ENCODE peak calls at places on chromosomes 11 and 22, in four cellular contexts. One of them, this sample, is unnamed.

GRCh38 chr11:117145393-117145761 is 1.3 kb downstream of the PAFAH1B2 start:
- DNase-seq in HepG2: peak
- DNase-seq in GM12878: no peak
- DNase-seq in K562: peak
- DNase-seq in this sample: no peak

GRCh38 chr11:130000552-130001176 is 2.0 kb downstream of the PRDM10 start:
- DNase-seq in HepG2: peak
- DNase-seq in GM12878: no peak
- DNase-seq in K562: no peak
- DNase-seq in this sample: no peak

GRCh38 chr11:64869571-64870175 is 8.7 kb downstream of the EHD1 start:
- DNase-seq in HepG2: peak
- DNase-seq in GM12878: no peak
- DNase-seq in K562: peak
- DNase-seq in this sample: no peak

GRCh38 chr22:37563153-37564081 is 3.1 kb downstream of the CDC42EP1 start:
- DNase-seq in HepG2: peak
- DNase-seq in GM12878: no peak
- DNase-seq in K562: peak
- DNase-seq in this sample: no peak

GRCh38 chr11:113521737-113522517 is 46.7 kb upstream of the DRD2 start:
- DNase-seq in HepG2: no peak
- DNase-seq in GM12878: no peak
- DNase-seq in K562: no peak
- DNase-seq in this sample: no peak

GRCh38 chr11:123103326-123103980 is 41.5 kb upstream of the HSPA8 start:
- DNase-seq in HepG2: peak
- DNase-seq in GM12878: no peak
- DNase-seq in K562: peak
- DNase-seq in this sample: peak

GRCh38 chr22:30902496-30903357 is 65.8 kb downstream of the MORC2 start:
- DNase-seq in HepG2: no peak
- DNase-seq in GM12878: peak
- DNase-seq in K562: peak
- DNase-seq in this sample: no peak

GRCh38 chr11:90204832-90205646 is 17.8 kb downstream of the CHORDC1 start:
- DNase-seq in HepG2: peak
- DNase-seq in GM12878: no peak
- DNase-seq in K562: peak
- DNase-seq in this sample: no peak

GRCh38 chr11:783581-784015 is 6.3 kb downstream of the CEND1 start:
- DNase-seq in HepG2: no peak
- DNase-seq in GM12878: no peak
- DNase-seq in K562: no peak
- DNase-seq in this sample: peak

GRCh38 chr22:25554321-25555088 is 10.0 kb upstream of the GRK3 start:
- DNase-seq in HepG2: no peak
- DNase-seq in GM12878: no peak
- DNase-seq in K562: no peak
- DNase-seq in this sample: no peak

GRCh38 chr11:4027746-4028145 is 66.9 kb upstream of the RRM1 start:
- DNase-seq in HepG2: no peak
- DNase-seq in GM12878: no peak
- DNase-seq in K562: no peak
- DNase-seq in this sample: no peak

GRCh38 chr22:23129149-23129548 is 12.6 kb downstream of the RSPH14 start:
- DNase-seq in HepG2: no peak
- DNase-seq in GM12878: no peak
- DNase-seq in K562: peak
- DNase-seq in this sample: no peak

GRCh38 chr22:40728731-40729189 is 49.5 kb downstream of the MCHR1 start:
- DNase-seq in HepG2: no peak
- DNase-seq in GM12878: no peak
- DNase-seq in K562: no peak
- DNase-seq in this sample: no peak

GRCh38 chr11:55357560-55358184 is 10.1 kb upstream of the OR4A15 start:
- DNase-seq in HepG2: no peak
- DNase-seq in GM12878: no peak
- DNase-seq in K562: no peak
- DNase-seq in this sample: no peak

GRCh38 chr11:34419158-34419557 is 19.6 kb upstream of the CAT start:
- DNase-seq in HepG2: no peak
- DNase-seq in GM12878: no peak
- DNase-seq in K562: no peak
- DNase-seq in this sample: no peak

GRCh38 chr11:77710358-77710757 is 72.8 kb upstream of the CLNS1A start:
- DNase-seq in HepG2: peak
- DNase-seq in GM12878: no peak
- DNase-seq in K562: no peak
- DNase-seq in this sample: no peak

GRCh38 chr11:77457340-77457739 is 16.6 kb downstream of the PAK1 start:
- DNase-seq in HepG2: no peak
- DNase-seq in GM12878: no peak
- DNase-seq in K562: no peak
- DNase-seq in this sample: no peak

GRCh38 chr11:115905331-115905730 is 401.1 kb upstream of the CADM1 start:
- DNase-seq in HepG2: no peak
- DNase-seq in GM12878: no peak
- DNase-seq in K562: no peak
- DNase-seq in this sample: no peak

GRCh38 chr11:126415669-126416420 is 60.4 kb downstream of the ST3GAL4 start:
- DNase-seq in HepG2: no peak
- DNase-seq in GM12878: no peak
- DNase-seq in K562: no peak
- DNase-seq in this sample: no peak

GRCh38 chr11:89184021-89184420 is 6.3 kb downstream of the TYR start:
- DNase-seq in HepG2: no peak
- DNase-seq in GM12878: no peak
- DNase-seq in K562: no peak
- DNase-seq in this sample: no peak

GRCh38 chr11:117814766-117815261 is 9.7 kb downstream of the FXYD2 start:
- DNase-seq in HepG2: peak
- DNase-seq in GM12878: peak
- DNase-seq in K562: no peak
- DNase-seq in this sample: no peak

GRCh38 chr11:116335891-116336290 is 436.9 kb downstream of the BUD13 start:
- DNase-seq in HepG2: no peak
- DNase-seq in GM12878: no peak
- DNase-seq in K562: no peak
- DNase-seq in this sample: no peak

GRCh38 chr11:37926772-37927171 is 1328.7 kb upstream of the RAG2 start:
- DNase-seq in HepG2: no peak
- DNase-seq in GM12878: no peak
- DNase-seq in K562: no peak
- DNase-seq in this sample: no peak

GRCh38 chr11:68099474-68100405 is 21.4 kb downstream of the CHKA start:
- DNase-seq in HepG2: peak
- DNase-seq in GM12878: peak
- DNase-seq in K562: peak
- DNase-seq in this sample: no peak

GRCh38 chr22:38176170-38176741 is 5.4 kb downstream of the PLA2G6 start:
- DNase-seq in HepG2: no peak
- DNase-seq in GM12878: peak
- DNase-seq in K562: no peak
- DNase-seq in this sample: no peak

GRCh38 chr11:2779981-2780849 is 80.4 kb upstream of the KCNQ1OT1 start:
- DNase-seq in HepG2: peak
- DNase-seq in GM12878: no peak
- DNase-seq in K562: no peak
- DNase-seq in this sample: peak

GRCh38 chr11:104830080-104830479 is 68.2 kb downstream of the CASP12 start:
- DNase-seq in HepG2: no peak
- DNase-seq in GM12878: no peak
- DNase-seq in K562: no peak
- DNase-seq in this sample: no peak

GRCh38 chr22:19271856-19272535 is 19.5 kb downstream of the CLTCL1 start:
- DNase-seq in HepG2: peak
- DNase-seq in GM12878: no peak
- DNase-seq in K562: no peak
- DNase-seq in this sample: no peak

GRCh38 chr22:30444632-30445437 is 19.3 kb downstream of the MTFP1 start:
- DNase-seq in HepG2: peak
- DNase-seq in GM12878: no peak
- DNase-seq in K562: peak
- DNase-seq in this sample: peak

GRCh38 chr11:72446929-72447753 is 12.8 kb upstream of the CLPB start:
- DNase-seq in HepG2: peak
- DNase-seq in GM12878: no peak
- DNase-seq in K562: peak
- DNase-seq in this sample: no peak
- TF ChIP-seq ETV6 in HepG2: no peak
- TF ChIP-seq ETV6 in GM12878: no peak
- TF ChIP-seq ETV6 in K562: no peak
- TF ChIP-seq ETV6 in this sample: no peak

GRCh38 chr11:107563702-107564101 is 1.8 kb downstream of the ALKBH8 start:
- DNase-seq in HepG2: peak
- DNase-seq in GM12878: no peak
- DNase-seq in K562: peak
- DNase-seq in this sample: no peak
- TF ChIP-seq ETV6 in HepG2: no peak
- TF ChIP-seq ETV6 in GM12878: no peak
- TF ChIP-seq ETV6 in K562: no peak
- TF ChIP-seq ETV6 in this sample: no peak

GRCh38 chr22:28116261-28116673 is 197.2 kb upstream of the PITPNB start:
- DNase-seq in HepG2: no peak
- DNase-seq in GM12878: no peak
- DNase-seq in K562: no peak
- DNase-seq in this sample: no peak
- TF ChIP-seq ETV6 in HepG2: no peak
- TF ChIP-seq ETV6 in GM12878: no peak
- TF ChIP-seq ETV6 in K562: no peak
- TF ChIP-seq ETV6 in this sample: no peak

DNA sequence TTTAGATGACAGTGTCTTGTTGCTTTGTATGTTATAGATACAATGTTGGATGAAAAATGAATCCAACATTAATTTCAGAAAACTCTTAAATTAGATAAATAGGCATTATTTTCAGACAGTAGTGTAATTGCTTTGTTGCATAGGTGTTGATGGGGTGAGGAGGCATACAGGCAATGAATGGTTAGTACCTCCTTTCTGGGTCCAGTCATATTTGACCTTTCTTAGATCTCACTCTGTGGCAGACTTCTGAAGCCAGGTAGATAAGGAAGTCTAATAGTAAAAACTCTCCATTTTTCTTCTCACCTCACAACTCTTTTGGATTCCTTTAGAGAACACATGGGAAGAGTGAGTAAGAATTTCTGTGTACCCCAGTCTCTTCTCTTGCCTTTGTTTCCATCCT is 31.8 kb downstream of the BIRC2 start:
- DNase-seq in HepG2: no peak
- DNase-seq in GM12878: no peak
- DNase-seq in K562: no peak
- DNase-seq in this sample: no peak
- TF ChIP-seq ETV6 in HepG2: no peak
- TF ChIP-seq ETV6 in GM12878: no peak
- TF ChIP-seq ETV6 in K562: no peak
- TF ChIP-seq ETV6 in this sample: no peak

DNA sequence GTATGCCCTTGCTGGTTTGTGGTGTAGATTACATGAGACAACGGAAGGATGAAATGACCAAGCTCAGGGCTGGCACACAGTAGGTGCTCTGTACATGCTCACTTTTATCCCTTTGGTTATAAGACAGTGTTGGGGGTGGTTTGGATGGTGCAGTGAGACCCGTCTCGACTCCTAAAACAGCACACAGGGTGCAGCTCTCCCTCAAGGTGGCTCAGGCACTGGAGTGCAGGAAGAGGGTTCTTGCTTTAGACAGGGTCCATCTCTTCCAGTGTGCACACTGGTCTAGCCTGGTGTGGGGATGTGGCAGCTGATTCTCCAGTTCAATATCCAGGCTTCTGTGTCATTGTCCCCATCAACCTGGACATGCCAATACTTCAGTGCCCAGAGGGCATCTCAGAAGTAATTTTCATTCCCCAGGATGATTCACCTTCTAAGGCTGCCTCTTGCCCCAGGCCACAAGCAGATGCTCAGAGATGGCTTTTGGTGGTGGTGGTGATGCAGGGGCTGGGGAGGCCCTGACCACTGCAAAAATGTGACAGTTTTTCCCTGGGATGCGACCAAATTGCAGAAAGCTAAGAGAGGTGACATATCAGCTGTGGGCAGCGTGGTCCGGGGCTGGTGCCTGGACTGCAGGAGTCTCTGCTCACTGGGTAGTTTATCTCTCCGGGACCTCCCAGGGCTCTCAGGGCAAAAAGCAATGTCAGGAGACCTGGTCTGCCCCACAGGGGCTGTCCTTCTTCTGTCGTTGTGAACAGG is 39.9 kb upstream of the ACCSL start:
- DNase-seq in HepG2: no peak
- DNase-seq in GM12878: no peak
- DNase-seq in K562: no peak
- DNase-seq in this sample: no peak
- TF ChIP-seq ETV6 in HepG2: no peak
- TF ChIP-seq ETV6 in GM12878: no peak
- TF ChIP-seq ETV6 in K562: no peak
- TF ChIP-seq ETV6 in this sample: no peak

GRCh38 chr11:80024119-80024518 is 583.3 kb upstream of the TENM4 start:
- DNase-seq in HepG2: no peak
- DNase-seq in GM12878: no peak
- DNase-seq in K562: no peak
- DNase-seq in this sample: no peak
- TF ChIP-seq ETV6 in HepG2: no peak
- TF ChIP-seq ETV6 in GM12878: no peak
- TF ChIP-seq ETV6 in K562: no peak
- TF ChIP-seq ETV6 in this sample: no peak

GRCh38 chr11:93236741-93237675 is 39.2 kb upstream of the SLC36A4 start:
- DNase-seq in HepG2: peak
- DNase-seq in GM12878: no peak
- DNase-seq in K562: peak
- DNase-seq in this sample: no peak
- TF ChIP-seq ETV6 in HepG2: no peak
- TF ChIP-seq ETV6 in GM12878: no peak
- TF ChIP-seq ETV6 in K562: no peak
- TF ChIP-seq ETV6 in this sample: no peak

DNA sequence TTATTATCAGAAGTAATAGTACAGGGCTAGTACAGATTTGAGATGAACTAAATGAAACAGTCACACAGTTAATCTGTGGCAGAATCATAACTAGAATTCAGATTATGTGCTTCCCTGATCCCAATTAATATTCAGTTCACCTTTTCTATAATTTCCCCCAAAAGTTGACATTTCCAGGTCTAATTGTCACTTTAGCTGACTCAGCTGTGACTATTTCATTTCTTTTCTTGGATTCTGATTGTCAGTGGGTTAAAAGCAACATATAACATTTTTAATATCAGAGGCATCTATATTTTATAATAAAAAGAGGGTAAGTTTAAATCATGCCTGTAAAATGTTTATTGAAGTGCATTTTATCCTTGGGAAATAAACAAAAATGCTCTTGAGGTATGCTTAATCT is 28.8 kb upstream of the SOX6 start:
- DNase-seq in HepG2: no peak
- DNase-seq in GM12878: no peak
- DNase-seq in K562: no peak
- DNase-seq in this sample: no peak
- TF ChIP-seq ETV6 in HepG2: no peak
- TF ChIP-seq ETV6 in GM12878: no peak
- TF ChIP-seq ETV6 in K562: no peak
- TF ChIP-seq ETV6 in this sample: no peak

This sample was measured in WTC11.